ENCODE peak calls at places on chromosomes 2 and 18, in seven cellular contexts. G, Q, B, J, R, D and E are unnamed samples. For H3K27me3 and H3K4me1, the result is how much of the 10 kb centered on the place peaks cover.

GRCh38 chr2:160271166-160272086 is 71.4 kb upstream of the ITGB6 start:
- DNase-seq in G (no peak), Q (no peak), J (no peak), D (peak), R (no peak), B (no peak), E (no peak)

GRCh38 chr2:43269706-43270105 is 43.3 kb upstream of the ZFP36L2 start:
- DNase-seq in D (peak), B (no peak), G (no peak), R (peak), J (peak), Q (no peak), E (no peak)

GRCh38 chr2:146677280-146677679 is 1167.5 kb upstream of the ACVR2A start:
- DNase-seq in B (no peak), D (no peak), J (no peak), R (peak), G (peak), Q (no peak), E (no peak)

GRCh38 chr2:1717129-1717528 is 27.2 kb downstream of the PXDN start:
- DNase-seq in R (peak), J (peak), G (peak), Q (no peak), B (no peak), D (no peak), E (no peak)

GRCh38 chr2:72037322-72037721 is 110.3 kb downstream of the CYP26B1 start:
- DNase-seq in R (no peak), G (no peak), D (no peak), B (no peak), J (peak), Q (no peak), E (no peak)

GRCh38 chr18:21230436-21230835 is 11.6 kb upstream of the GREB1L start:
- DNase-seq in B (no peak), G (peak), D (no peak), Q (no peak), J (peak), R (no peak), E (no peak)

GRCh38 chr2:109066501-109066900 is 62.5 kb upstream of the SH3RF3 start:
- DNase-seq in D (no peak), G (no peak), J (no peak), Q (peak), R (no peak), B (no peak), E (no peak)

GRCh38 chr2:221965806-221966205 is 333.0 kb downstream of the PAX3 start:
- DNase-seq in B (peak), Q (no peak), R (no peak), J (no peak), D (no peak), G (no peak), E (no peak)

GRCh38 chr2:171956135-171956830 is 34.0 kb downstream of the HAT1 start:
- DNase-seq in B (no peak), R (no peak), J (no peak), D (no peak), G (no peak), Q (no peak), E (no peak)

GRCh38 chr2:135709992-135710391 is 31.7 kb upstream of the UBXN4 start:
- DNase-seq in Q (peak), D (peak), J (no peak), B (peak), R (peak), G (peak), E (peak)

GRCh38 chr18:6994053-6994452 is 123.5 kb downstream of the LAMA1 start:
- DNase-seq in R (peak), Q (no peak), J (no peak), D (no peak), G (peak), B (no peak), E (no peak)

GRCh38 chr2:147110317-147110716 is 734.5 kb upstream of the ACVR2A start:
- DNase-seq in J (peak), B (no peak), D (no peak), G (no peak), R (peak), Q (no peak), E (no peak)

GRCh38 chr2:58649746-58650145 is 408.6 kb upstream of the FANCL start:
- DNase-seq in B (no peak), D (no peak), G (no peak), J (peak), R (no peak), Q (no peak), E (no peak)

GRCh38 chr2:40450066-40450841 is 1.6 kb downstream of the SLC8A1 start:
- DNase-seq in R (peak), Q (no peak), B (no peak), J (peak), G (peak), D (no peak), E (no peak)

GRCh38 chr2:99841749-99842148 is 300.6 kb downstream of the AFF3 start:
- DNase-seq in G (no peak), D (no peak), R (peak), J (peak), B (no peak), Q (no peak), E (no peak)

GRCh38 chr2:133887676-133888040 is 319.4 kb upstream of the NCKAP5 start:
- DNase-seq in D (no peak), R (peak), G (peak), J (no peak), B (no peak), Q (no peak), E (no peak)

GRCh38 chr2:195021704-195022513 is 635.1 kb upstream of the SLC39A10 start:
- DNase-seq in J (peak), G (no peak), R (peak), D (no peak), Q (no peak), B (no peak), E (no peak)

GRCh38 chr2:20447437-20448245 is 767 bp downstream of the RHOB start:
- DNase-seq in B (no peak), G (no peak), R (peak), D (peak), Q (no peak), J (no peak), E (peak)

GRCh38 chr2:20452551-20452950 is 5.7 kb downstream of the RHOB start:
- DNase-seq in D (no peak), Q (no peak), R (peak), J (peak), G (peak), B (no peak), E (no peak)

GRCh38 chr2:201820385-201821007 is 14.2 kb downstream of the CDK15 start:
- DNase-seq in G (no peak), Q (no peak), B (no peak), R (peak), J (no peak), D (no peak), E (no peak)

GRCh38 chr2:73852020-73852419 is 23.3 kb downstream of the STAMBP start:
- DNase-seq in J (peak), G (peak), D (no peak), Q (no peak), R (peak), B (no peak), E (no peak)

GRCh38 chr2:196160101-196160500 is 11.3 kb downstream of the STK17B start:
- DNase-seq in J (peak), D (no peak), R (peak), Q (no peak), B (peak), G (peak), E (peak)

GRCh38 chr2:239049421-239050251 is 201.8 kb downstream of the TWIST2 start:
- DNase-seq in G (no peak), R (peak), Q (no peak), J (peak), B (no peak), D (no peak), E (no peak)

GRCh38 chr2:109409347-109410020 is 204.3 kb downstream of the SEPTIN10 start:
- DNase-seq in J (peak), B (no peak), R (no peak), G (peak), Q (no peak), D (no peak), E (no peak)

GRCh38 chr2:120833127-120833675 is 97.5 kb downstream of the GLI2 start:
- DNase-seq in G (no peak), R (no peak), J (no peak), Q (peak), B (no peak), D (no peak), E (no peak)

GRCh38 chr18:77557030-77557429 is 307.4 kb downstream of the GALR1 start:
- DNase-seq in B (no peak), R (no peak), G (no peak), D (no peak), J (no peak), Q (peak), E (no peak)

GRCh38 chr2:61900246-61900645 is 5.2 kb upstream of the COMMD1 start:
- DNase-seq in J (peak), G (no peak), B (no peak), Q (no peak), R (no peak), D (no peak), E (no peak)

GRCh38 chr2:23475473-23475872 is 90.5 kb downstream of the KLHL29 start:
- DNase-seq in D (no peak), R (no peak), B (no peak), J (no peak), Q (no peak), G (no peak), E (no peak)

GRCh38 chr2:10873171-10873570 is 38.6 kb upstream of the KCNF1 start:
- DNase-seq in D (no peak), R (no peak), G (no peak), B (no peak), J (no peak), Q (no peak), E (no peak)

GRCh38 chr2:239608723-239609122 is 207.9 kb upstream of the HDAC4 start:
- DNase-seq in G (no peak), R (no peak), Q (no peak), D (no peak), B (no peak), J (no peak), E (no peak)

GRCh38 chr2:62163106-62163831 is 32.6 kb upstream of the B3GNT2 start:
- DNase-seq in Q (no peak), G (no peak), D (no peak), J (no peak), B (peak), R (peak), E (no peak)

GRCh38 chr2:98730053-98730850 is 680 bp downstream of the MGAT4A start:
- DNase-seq in Q (no peak), J (no peak), B (peak), R (peak), G (no peak), D (peak), E (peak)

DNA sequence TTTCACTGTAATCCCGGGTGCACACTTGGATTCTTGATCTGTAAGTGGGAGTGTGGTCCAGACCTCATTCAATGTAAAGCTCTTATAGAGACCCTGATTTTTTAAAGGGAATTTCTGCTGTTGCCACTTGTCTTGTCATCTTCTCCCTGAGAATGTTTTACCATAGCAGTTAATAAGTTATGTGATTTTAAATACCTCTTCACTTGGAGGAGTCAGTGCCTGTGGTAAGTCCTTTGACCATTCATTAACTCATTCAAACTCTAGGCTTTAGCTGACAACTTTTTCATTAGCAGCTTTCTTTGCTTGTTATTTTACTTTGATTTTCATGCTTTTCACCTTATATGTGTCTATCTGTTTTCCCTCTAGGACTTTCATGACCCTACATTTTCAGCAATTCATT is 51.3 kb downstream of the FMNL2 start:
- DNase-seq in J (no peak), Q (no peak), B (no peak), G (no peak), R (no peak), D (no peak), E (no peak)
- H3K27me3 ChIP-seq in J (under half), Q (under half), B (under half), G (under half), R (under half), D (under half), E (under half)

GRCh38 chr2:63590621-63591408 is 2.1 kb downstream of the MDH1 start:
- DNase-seq in G (no peak), D (no peak), J (no peak), B (peak), Q (peak), R (peak), E (no peak)
- H3K4me1 ChIP-seq in G (under half), D (under half), J (under half), B (under half), Q (under half), R (under half), E (under half)

GRCh38 chr2:232629201-232629475 is 4.3 kb upstream of the EFHD1 start:
- DNase-seq in J (no peak), D (no peak), R (no peak), G (no peak), B (no peak), Q (no peak), E (no peak)
- H3K27me3 ChIP-seq in J (under half), D (under half), R (half or more), G (half or more), B (under half), Q (under half), E (under half)

GRCh38 chr2:144827404-144827803 is 307.5 kb upstream of the ZEB2 start:
- DNase-seq in D (no peak), B (no peak), R (no peak), J (no peak), Q (no peak), G (no peak), E (no peak)

GRCh38 chr2:144834363-144834762 is 314.4 kb upstream of the ZEB2 start:
- DNase-seq in J (no peak), Q (no peak), R (peak), B (no peak), D (no peak), G (no peak), E (no peak)

GRCh38 chr2:144832048-144832447 is 312.1 kb upstream of the ZEB2 start:
- DNase-seq in J (no peak), G (no peak), R (no peak), Q (no peak), D (no peak), B (no peak), E (no peak)

GRCh38 chr2:144826105-144826504 is 306.2 kb upstream of the ZEB2 start:
- DNase-seq in D (no peak), J (no peak), R (no peak), Q (no peak), B (no peak), G (no peak), E (no peak)

GRCh38 chr2:144830543-144830942 is 310.6 kb upstream of the ZEB2 start:
- DNase-seq in J (peak), B (no peak), G (no peak), R (peak), D (no peak), Q (no peak), E (no peak)
- H3K4me1 ChIP-seq in J (under half), B (under half), G (under half), R (under half), D (under half), Q (under half), E (under half)